ENCODE peak calls at places on chromosomes 3 and 15, in five cellular contexts. L is HCT116, Z is K562, W is A549, D is endothelial cell of umbilical vein. G is an unnamed sample.

GRCh38 chr3:25945836-25946235 is 155.9 kb downstream of the OXSM start:
- DNase-seq in L (no peak), Z (no peak), W (no peak), D (no peak), G (peak)

GRCh38 chr15:26974120-26974780 is 3.3 kb downstream of the GABRG3 start:
- DNase-seq in L (no peak), Z (peak), W (peak), D (no peak), G (peak)

GRCh38 chr3:67564008-67564407 is 90.4 kb downstream of the SUCLG2 start:
- DNase-seq in L (no peak), Z (no peak), W (no peak), D (peak), G (no peak)

GRCh38 chr15:58179741-58180381 is 41.7 kb downstream of the AQP9 start:
- DNase-seq in L (no peak), Z (peak), W (no peak), D (peak), G (no peak)

GRCh38 chr15:62124953-62125263 is 40.2 kb downstream of the C2CD4B start:
- DNase-seq in L (no peak), Z (no peak), W (peak), D (peak), G (no peak)

GRCh38 chr3:131532645-131533044 is 29.9 kb upstream of the MRPL3 start:
- DNase-seq in L (no peak), Z (no peak), W (no peak), D (no peak), G (no peak)

GRCh38 chr15:85607842-85608241 is 186.9 kb downstream of the KLHL25 start:
- DNase-seq in L (peak), Z (no peak), W (peak), D (peak), G (no peak)

GRCh38 chr15:86610038-86610437 is 530.4 kb downstream of the AGBL1 start:
- DNase-seq in L (no peak), Z (no peak), W (no peak), D (no peak), G (no peak)

GRCh38 chr3:66253790-66254620 is 33.2 kb downstream of the SLC25A26 start:
- DNase-seq in L (peak), Z (peak), W (peak), D (peak), G (peak)

GRCh38 chr3:190983875-190984274 is 121.4 kb upstream of the GMNC start:
- DNase-seq in L (no peak), Z (no peak), W (no peak), D (no peak), G (peak)

GRCh38 chr15:74788716-74789151 is 6.9 kb downstream of the CSK start:
- DNase-seq in L (no peak), Z (no peak), W (no peak), D (no peak), G (peak)
- TF ChIP-seq POLR2A in L (no peak), Z (no peak), W (no peak), D (no peak), G (no peak)

DNA sequence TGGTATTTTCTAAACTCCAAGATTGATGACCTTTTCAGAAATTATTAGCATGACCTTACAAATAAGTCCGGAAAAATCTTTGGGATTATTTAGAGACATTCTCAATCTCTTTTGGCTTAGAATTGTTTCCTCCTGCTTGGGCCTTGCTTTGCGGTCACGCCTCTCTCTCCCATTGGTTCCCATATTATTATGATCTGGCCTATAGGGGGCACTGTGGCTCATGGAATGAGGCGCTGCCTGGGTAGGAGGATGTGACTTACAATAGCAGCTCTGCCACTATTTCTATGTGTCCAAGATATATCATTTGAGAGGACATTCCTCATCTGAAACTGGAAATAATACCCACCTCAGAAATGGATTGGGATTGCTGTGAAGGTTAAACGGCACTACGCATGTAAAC is 464.9 kb downstream of the MFSD1 start:
- DNase-seq in L (peak), Z (peak), W (peak), D (peak), G (peak)
- TF ChIP-seq MAX in L (no peak), Z (no peak), W (no peak), D (no peak), G (no peak)

GRCh38 chr3:128012050-128012449 is 40.2 kb upstream of the SEC61A1 start:
- DNase-seq in L (no peak), Z (no peak), W (no peak), D (no peak), G (no peak)

GRCh38 chr3:128009952-128010846 is 42.0 kb upstream of the SEC61A1 start:
- DNase-seq in L (no peak), Z (no peak), W (peak), D (no peak), G (no peak)

GRCh38 chr3:128014548-128014947 is 37.7 kb upstream of the SEC61A1 start:
- DNase-seq in L (no peak), Z (no peak), W (no peak), D (no peak), G (no peak)

GRCh38 chr3:128006471-128007424 is 45.5 kb upstream of the SEC61A1 start:
- DNase-seq in L (no peak), Z (no peak), W (no peak), D (no peak), G (no peak)

GRCh38 chr3:128011140-128011539 is 41.1 kb upstream of the SEC61A1 start:
- DNase-seq in L (peak), Z (peak), W (peak), D (no peak), G (peak)
- TF ChIP-seq CTCF in L (peak), Z (peak), W (peak), D (no peak), G (peak)

GRCh38 chr15:101489633-101490407 is at the start of gene PCSK6:
- DNase-seq in L (no peak), Z (peak), W (peak), D (no peak), G (peak)
- TF ChIP-seq POLR2A in L (no peak), Z (no peak), W (peak), D (no peak), G (no peak)

GRCh38 chr3:123831420-123831819 is 52.7 kb downstream of the MYLK start:
- DNase-seq in L (no peak), Z (no peak), W (no peak), D (no peak), G (no peak)

GRCh38 chr3:123833398-123833785 is 50.7 kb downstream of the MYLK start:
- DNase-seq in L (no peak), Z (no peak), W (no peak), D (no peak), G (peak)

GRCh38 chr3:123837858-123838257 is 46.3 kb downstream of the MYLK start:
- DNase-seq in L (no peak), Z (no peak), W (no peak), D (no peak), G (no peak)

GRCh38 chr3:123832712-123833397 is 51.3 kb downstream of the MYLK start:
- DNase-seq in L (no peak), Z (no peak), W (no peak), D (no peak), G (no peak)

GRCh38 chr3:123834631-123835030 is 49.5 kb downstream of the MYLK start:
- DNase-seq in L (no peak), Z (no peak), W (no peak), D (peak), G (peak)
- TF ChIP-seq MAX in L (no peak), Z (no peak), W (no peak), D (no peak), G (no peak)

GRCh38 chr3:158313344-158313927 is 203.5 kb downstream of the RSRC1 start:
- DNase-seq in L (peak), Z (peak), W (peak), D (peak), G (peak)
- TF ChIP-seq CTCF in L (peak), Z (no peak), W (peak), D (no peak), G (peak)

G was measured in NB4.